ENCODE peak calls at places on chromosome 13, in four cellular contexts. V, W, G and B are unnamed samples.

GRCh38 chr13:101390461-101390860 is 25.8 kb downstream of the NALCN start:
- DNase-seq in V (no peak), W (no peak), G (no peak), B (peak; percentile 18)

GRCh38 chr13:44306401-44307192 is 67.0 kb upstream of the SERP2 start:
- DNase-seq in G (no peak), V (no peak), W (peak; percentile 43), B (no peak)

GRCh38 chr13:46345866-46346265 is 41.2 kb downstream of the RUBCNL start:
- DNase-seq in V (no peak), G (no peak), W (no peak), B (no peak)

GRCh38 chr13:43251967-43252366 is 228.6 kb downstream of the DNAJC15 start:
- DNase-seq in W (no peak), G (no peak), V (no peak), B (no peak)

GRCh38 chr13:41199526-41199925 is 5.2 kb upstream of the KBTBD7 start:
- DNase-seq in G (no peak), V (peak; percentile 87), W (no peak), B (no peak)

GRCh38 chr13:95246292-95247082 is 54.8 kb downstream of the ABCC4 start:
- DNase-seq in G (no peak), W (no peak), V (no peak), B (no peak)

GRCh38 chr13:108220042-108220441 is 1.9 kb downstream of the ABHD13 start:
- DNase-seq in V (no peak), G (no peak), W (no peak), B (no peak)

GRCh38 chr13:99691552-99691951 is 190.3 kb downstream of the TM9SF2 start:
- DNase-seq in V (no peak), W (no peak), G (no peak), B (no peak)

GRCh38 chr13:75670496-75670895 is 34.4 kb downstream of the LMO7 start:
- DNase-seq in V (no peak), G (no peak), W (no peak), B (no peak)

GRCh38 chr13:21079206-21079605 is 17.8 kb upstream of the LATS2 start:
- DNase-seq in W (no peak), G (no peak), V (no peak), B (no peak)

GRCh38 chr13:21458457-21458815 is 667 bp downstream of the ZDHHC20 start:
- DNase-seq in G (peak; percentile 17), V (peak; percentile 40), W (peak; percentile 50), B (no peak)

GRCh38 chr13:114339779-114340534 is 25.7 kb downstream of the CHAMP1 start:
- DNase-seq in G (no peak), V (peak; percentile 37), W (peak; percentile 42), B (no peak)

GRCh38 chr13:89726690-89727435 is 1620.6 kb upstream of the MIR17HG start:
- DNase-seq in V (no peak), W (no peak), G (no peak), B (no peak)